ENCODE peak calls at places on chromosomes 13 and 19, in seven cellular contexts. Q, C, L, H, K, F and R are unnamed samples. For H3K4me1 and H3K9me3, the result is how much of the 10 kb centered on the place peaks cover.

GRCh38 chr19:13850910-13851753 is 25.8 kb upstream of the NANOS3 start:
- DNase-seq in C (peak), K (no peak), L (peak), H (no peak), Q (peak), F (no peak), R (peak)

GRCh38 chr13:72864142-72865035 is 82.5 kb downstream of the PIBF1 start:
- DNase-seq in H (no peak), K (no peak), C (no peak), F (no peak), L (no peak), Q (no peak), R (no peak)

GRCh38 chr19:31541396-31541795 is 192.2 kb upstream of the TSHZ3 start:
- DNase-seq in F (no peak), Q (no peak), H (no peak), C (no peak), L (no peak), K (no peak), R (no peak)

GRCh38 chr13:53124568-53125094 is 96.0 kb downstream of the OLFM4 start:
- DNase-seq in K (no peak), H (no peak), Q (no peak), C (no peak), F (no peak), L (no peak), R (no peak)

GRCh38 chr19:8239528-8240273 is 30.5 kb downstream of the CERS4 start:
- DNase-seq in K (no peak), C (no peak), F (no peak), Q (no peak), L (no peak), H (no peak), R (no peak)

GRCh38 chr13:30985637-30986205 is 53.3 kb downstream of the TEX26 start:
- DNase-seq in C (no peak), F (no peak), H (no peak), Q (no peak), L (no peak), K (no peak), R (no peak)

GRCh38 chr19:48631254-48631653 is 5.9 kb downstream of the DBP start:
- DNase-seq in F (no peak), K (no peak), L (no peak), C (no peak), H (no peak), Q (no peak), R (no peak)

GRCh38 chr19:28289294-28290063 is 923.5 kb downstream of the UQCRFS1 start:
- DNase-seq in L (peak), F (no peak), K (no peak), C (no peak), H (no peak), Q (no peak), R (no peak)

GRCh38 chr19:14053500-14053899 is 8.4 kb downstream of the PALM3 start:
- DNase-seq in C (no peak), Q (no peak), H (no peak), L (no peak), F (no peak), K (no peak), R (no peak)

GRCh38 chr19:58388175-58388526 is 1.1 kb downstream of the RPS5 start:
- DNase-seq in Q (no peak), K (no peak), H (no peak), C (no peak), F (no peak), L (no peak), R (no peak)

GRCh38 chr19:58386166-58386575 is 898 bp upstream of the RPS5 start:
- DNase-seq in Q (no peak), H (no peak), L (no peak), C (no peak), K (no peak), F (no peak), R (no peak)

GRCh38 chr19:58385313-58386165 is 1.5 kb upstream of the RPS5 start:
- DNase-seq in C (peak), F (no peak), Q (no peak), K (no peak), L (no peak), H (no peak), R (peak)

GRCh38 chr19:58387338-58388174 is 487 bp downstream of the RPS5 start:
- DNase-seq in Q (no peak), L (no peak), C (no peak), H (peak), K (no peak), F (no peak), R (no peak)

DNA sequence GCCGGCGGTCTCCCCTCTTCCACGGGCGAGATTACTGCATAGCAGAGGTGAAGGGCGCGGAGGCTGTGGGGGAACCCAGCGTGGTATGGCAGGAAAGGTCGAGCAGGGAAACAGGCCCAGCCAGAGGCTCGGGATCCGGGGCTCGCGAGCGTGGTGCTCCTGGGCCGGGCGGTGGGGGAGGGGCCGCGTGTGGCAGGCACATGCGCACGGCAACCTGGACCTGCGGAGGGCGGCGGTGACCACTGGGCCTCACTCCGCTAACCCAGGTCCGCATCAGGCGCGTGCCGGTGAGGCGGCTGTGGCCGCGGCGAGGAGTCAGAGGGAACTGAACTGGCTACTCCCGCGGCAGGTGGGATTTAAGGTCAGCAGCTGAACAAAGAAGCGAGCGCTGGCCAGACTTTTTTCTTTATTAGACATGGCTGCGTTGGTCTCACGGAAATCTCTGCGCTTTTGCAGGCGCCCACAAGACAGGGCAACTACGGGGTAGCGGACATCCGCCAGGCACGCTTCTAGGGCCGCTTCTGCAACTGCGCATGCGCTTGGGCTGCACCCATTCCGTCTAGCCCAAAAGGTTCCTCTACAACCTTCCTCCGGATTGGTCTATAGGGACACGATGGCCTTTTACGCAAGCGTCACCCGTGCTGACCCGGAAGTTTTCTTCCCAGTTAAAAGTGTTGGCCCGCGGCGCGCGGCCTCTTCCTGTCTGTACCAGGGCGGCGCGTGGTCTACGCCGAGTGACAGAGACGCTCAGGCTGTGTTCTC is at the start of gene RPS5:
- DNase-seq in F (peak), K (peak), C (peak), H (peak), Q (peak), L (peak), R (peak)
- H3K4me1 ChIP-seq in F (under half), K (under half), C (under half), H (under half), Q (under half), L (half or more), R (under half)

GRCh38 chr19:56403261-56403660 is 871 bp upstream of the ZNF583 start:
- DNase-seq in F (peak), Q (no peak), K (peak), H (no peak), C (no peak), L (no peak), R (no peak)
- H3K9me3 ChIP-seq in F (under half), Q (under half), K (under half), H (under half), C (under half), L (under half), R (under half)

DNA sequence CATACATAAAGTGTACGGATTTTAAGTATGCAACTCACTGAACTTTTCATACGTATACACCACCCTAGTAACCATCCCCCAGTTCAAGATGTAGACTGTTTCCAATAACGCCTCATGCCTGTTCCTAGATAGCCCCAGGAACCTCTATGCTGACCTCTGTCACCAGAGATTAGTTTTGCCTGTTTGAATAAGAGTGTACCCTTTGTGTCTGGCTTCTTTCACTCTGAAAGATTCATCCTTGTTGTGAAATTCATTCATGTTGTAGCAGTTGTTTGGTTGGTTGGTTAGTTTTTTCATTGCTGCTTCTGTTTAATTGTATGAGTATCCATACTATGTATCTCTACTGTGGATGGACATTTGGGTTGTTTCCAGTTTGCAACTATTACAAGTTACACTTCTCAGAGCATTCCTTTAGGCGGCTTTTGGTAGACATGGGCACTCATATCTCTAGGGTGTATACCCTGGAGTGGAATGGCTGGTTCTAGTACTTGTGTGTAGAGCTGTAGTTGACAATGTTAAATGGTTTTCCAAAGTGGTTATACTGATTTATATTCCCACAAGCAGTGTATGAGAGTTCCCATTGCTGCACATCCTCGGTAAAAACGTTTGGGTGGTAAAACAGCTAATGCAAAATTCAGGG is 1.6 kb downstream of the RNASEH2B start:
- DNase-seq in L (no peak), F (peak), Q (no peak), K (peak), H (peak), C (no peak), R (no peak)
- H3K27ac ChIP-seq in L (no peak), F (no peak), Q (peak), K (peak), H (peak), C (peak), R (peak)

GRCh38 chr13:41613471-41613870 is 156.1 kb downstream of the RGCC start:
- DNase-seq in H (no peak), F (peak), Q (no peak), K (no peak), C (no peak), L (no peak), R (no peak)
- H3K4me1 ChIP-seq in H (under half), F (under half), Q (under half), K (under half), C (under half), L (under half), R (under half)

DNA sequence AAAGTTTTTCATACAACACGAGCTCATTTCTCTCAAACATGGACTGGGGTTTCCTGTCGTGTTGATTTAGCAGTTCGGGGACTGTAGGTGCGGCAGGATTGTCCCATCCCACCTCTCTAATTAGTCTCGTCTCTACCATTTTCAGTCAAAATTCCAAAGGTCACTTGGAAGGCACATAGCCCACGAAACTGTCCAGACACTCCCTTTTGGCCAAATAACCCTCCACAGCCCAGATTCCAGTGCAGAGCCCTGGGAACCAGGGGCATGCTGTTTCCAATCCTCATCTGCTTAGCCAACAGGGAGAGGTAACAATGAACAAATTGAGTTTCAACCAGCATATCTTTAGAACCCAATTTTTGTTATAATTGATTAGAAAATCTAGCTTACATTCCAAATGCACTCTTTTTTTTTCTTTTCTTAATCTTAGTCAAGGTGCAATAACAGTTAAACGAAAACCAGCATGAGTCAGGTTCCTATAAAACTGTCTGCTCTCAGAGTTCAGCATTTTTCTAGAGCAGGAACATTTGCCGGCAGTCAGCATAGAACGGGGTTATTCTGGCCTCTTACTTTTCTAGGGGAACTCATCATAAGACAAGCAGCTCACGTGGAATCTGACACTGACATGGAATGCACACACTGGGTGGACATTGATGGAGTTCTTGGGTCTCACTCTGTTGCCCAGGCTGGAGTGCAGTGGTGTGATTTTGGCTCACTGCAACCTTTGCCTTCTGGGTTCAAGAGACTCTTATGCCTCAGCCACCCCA is 14.4 kb upstream of the CEBPA start:
- DNase-seq in K (no peak), C (no peak), Q (no peak), F (no peak), H (no peak), L (no peak), R (no peak)
- H3K9me3 ChIP-seq in K (under half), C (under half), Q (under half), F (under half), H (under half), L (under half), R (under half)

GRCh38 chr19:2464389-2464788 is 7.6 kb upstream of the LMNB2 start:
- DNase-seq in F (no peak), H (no peak), C (no peak), L (no peak), Q (no peak), K (no peak), R (no peak)

GRCh38 chr19:2461751-2462634 is 5.2 kb upstream of the LMNB2 start:
- DNase-seq in L (peak), K (peak), H (peak), F (peak), Q (peak), C (peak), R (peak)

GRCh38 chr19:2458054-2458453 is 1.3 kb upstream of the LMNB2 start:
- DNase-seq in K (no peak), H (no peak), F (no peak), C (no peak), L (no peak), Q (no peak), R (no peak)

GRCh38 chr19:2460245-2460644 is 3.5 kb upstream of the LMNB2 start:
- DNase-seq in L (no peak), Q (no peak), H (no peak), F (no peak), K (no peak), C (no peak), R (no peak)

GRCh38 chr19:2462635-2463421 is 6.1 kb upstream of the LMNB2 start:
- DNase-seq in K (peak), C (no peak), L (peak), H (no peak), F (peak), Q (peak), R (peak)
- H3K27ac ChIP-seq in K (peak), C (no peak), L (no peak), H (no peak), F (peak), Q (no peak), R (peak)

GRCh38 chr19:2537544-2537943 is 61.6 kb downstream of the GADD45B start:
- DNase-seq in H (no peak), C (no peak), Q (no peak), L (no peak), K (no peak), F (no peak), R (no peak)
- H3K4me1 ChIP-seq in H (under half), C (under half), Q (under half), L (half or more), K (under half), F (under half), R (under half)

DNA sequence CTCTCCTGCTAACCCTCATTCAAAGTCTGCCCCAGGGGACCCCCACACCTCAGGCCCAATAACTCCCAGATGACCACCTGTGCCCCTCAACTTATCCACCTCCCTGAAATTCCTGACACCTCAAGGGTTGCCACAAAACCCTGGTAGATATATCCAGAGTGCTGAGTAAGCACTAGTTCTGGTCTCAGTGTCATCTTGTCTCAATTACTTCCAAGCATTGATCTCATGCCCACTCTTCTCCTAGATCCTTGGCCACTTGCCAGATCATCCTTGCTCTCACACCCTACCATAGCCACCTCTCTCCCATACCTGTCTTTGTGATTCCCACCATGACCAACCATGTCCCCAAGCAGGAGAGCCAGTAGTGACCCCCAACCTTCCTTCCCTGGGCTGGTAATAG is 2.0 kb downstream of the ZNF416 start:
- DNase-seq in F (no peak), H (no peak), Q (no peak), K (no peak), L (no peak), C (no peak), R (no peak)
- H3K9me3 ChIP-seq in F (under half), H (under half), Q (under half), K (under half), L (under half), C (half or more), R (half or more)